ENCODE peak calls at places on chromosome 21, in four cellular contexts. L is heart left ventricle, D is AG10803, F is B cell. K is an unnamed sample.

GRCh38 chr21:31974454-31974985 is 101.7 kb downstream of the HUNK start:
- DNase-seq in L (no peak), D (no peak), F (no peak), K (no peak)

GRCh38 chr21:28781602-28782274 is 210.9 kb downstream of the LTN1 start:
- DNase-seq in L (no peak), D (peak), F (no peak), K (no peak)

GRCh38 chr21:38455403-38455802 is 42.9 kb downstream of the ERG start:
- DNase-seq in L (no peak), D (peak), F (no peak), K (no peak)

GRCh38 chr21:41601573-41602371 is 93.8 kb upstream of the TMPRSS2 start:
- DNase-seq in L (no peak), D (peak), F (no peak), K (no peak)

GRCh38 chr21:43763901-43764523 is 12.1 kb downstream of the CSTB start:
- DNase-seq in L (no peak), D (no peak), F (no peak), K (no peak)

GRCh38 chr21:31786164-31786920 is 54.4 kb upstream of the SCAF4 start:
- DNase-seq in L (no peak), D (no peak), F (no peak), K (no peak)

GRCh38 chr21:44998621-44999427 is 59.0 kb downstream of the SLX9 start:
- DNase-seq in L (peak), D (no peak), F (no peak), K (no peak)

GRCh38 chr21:45542667-45543370 is 579 bp upstream of the SLC19A1 start:
- DNase-seq in L (peak), D (no peak), F (peak), K (no peak)

GRCh38 chr21:41745971-41746743 is 20.7 kb downstream of the RIPK4 start:
- DNase-seq in L (no peak), D (no peak), F (no peak), K (no peak)

GRCh38 chr21:41137401-41137800 is 30.6 kb upstream of the BACE2 start:
- DNase-seq in L (no peak), D (no peak), F (no peak), K (no peak)

GRCh38 chr21:42844411-42845113 is 34.8 kb downstream of the WDR4 start:
- DNase-seq in L (peak), D (no peak), F (peak), K (no peak)

GRCh38 chr21:40386301-40386911 is 460.6 kb downstream of the DSCAM start:
- DNase-seq in L (peak), D (no peak), F (no peak), K (peak)

GRCh38 chr21:25913488-25913887 is 178.7 kb downstream of the GABPA start:
- DNase-seq in L (no peak), D (no peak), F (no peak), K (no peak)

GRCh38 chr21:15904389-15904788 is 174.6 kb downstream of the USP25 start:
- DNase-seq in L (no peak), D (no peak), F (no peak), K (no peak)

GRCh38 chr21:36385233-36385908 is at the start of gene CHAF1B:
- DNase-seq in L (peak), D (peak), F (peak), K (peak)

GRCh38 chr21:33449650-33450049 is 30.1 kb downstream of the TMEM50B start:
- DNase-seq in L (no peak), D (no peak), F (no peak), K (no peak)

GRCh38 chr21:15552914-15553491 is 176.8 kb upstream of the USP25 start:
- DNase-seq in L (no peak), D (peak), F (no peak), K (no peak)

GRCh38 chr21:46111193-46111571 is 13.3 kb downstream of the COL6A2 start:
- DNase-seq in L (no peak), D (no peak), F (peak), K (no peak)

GRCh38 chr21:39529026-39529425 is 77.3 kb downstream of the SH3BGR start:
- DNase-seq in L (no peak), D (no peak), F (no peak), K (no peak)

GRCh38 chr21:33441489-33442477 is 38.0 kb downstream of the TMEM50B start:
- DNase-seq in L (peak), D (peak), F (peak), K (no peak)

GRCh38 chr21:33313183-33313582 is 11.6 kb upstream of the IFNAR1 start:
- DNase-seq in L (no peak), D (no peak), F (no peak), K (no peak)

GRCh38 chr21:32087452-32087851 is 191.4 kb downstream of the MIS18A start:
- DNase-seq in L (no peak), D (no peak), F (no peak), K (no peak)

GRCh38 chr21:42411891-42412635 is 8.4 kb downstream of the UBASH3A start:
- DNase-seq in L (no peak), D (no peak), F (no peak), K (no peak)

GRCh38 chr21:45644041-45644906 is 749 bp downstream of the PCBP3 start:
- DNase-seq in L (no peak), D (no peak), F (peak), K (peak)

GRCh38 chr21:27314096-27314495 is 347.2 kb upstream of the ADAMTS5 start:
- DNase-seq in L (no peak), D (peak), F (no peak), K (no peak)

GRCh38 chr21:45499970-45500575 is 42.2 kb downstream of the SLC19A1 start:
- DNase-seq in L (peak), D (no peak), F (no peak), K (no peak)

GRCh38 chr21:32215306-32215685 is 63.6 kb downstream of the MIS18A start:
- DNase-seq in L (no peak), D (no peak), F (no peak), K (no peak)

GRCh38 chr21:41622831-41623548 is 115.0 kb upstream of the TMPRSS2 start:
- DNase-seq in L (no peak), D (peak), F (no peak), K (no peak)

GRCh38 chr21:46127239-46128105 is 27.9 kb downstream of the FTCD start:
- DNase-seq in L (peak), D (no peak), F (no peak), K (no peak)

GRCh38 chr21:35401476-35401875 is 352.4 kb upstream of the RUNX1 start:
- DNase-seq in L (no peak), D (peak), F (no peak), K (no peak)

GRCh38 chr21:41973861-41974751 is 20.3 kb upstream of the C2CD2 start:
- DNase-seq in L (peak), D (no peak), F (no peak), K (no peak)

GRCh38 chr21:17613242-17613676 is 558 bp upstream of the BTG3 start:
- DNase-seq in L (peak), D (peak), F (no peak), K (no peak)

GRCh38 chr21:34526618-34527290 is 14.7 kb upstream of the KCNE1 start:
- DNase-seq in L (peak), D (peak), F (no peak), K (no peak)

GRCh38 chr21:31908106-31909031 is 35.5 kb downstream of the HUNK start:
- DNase-seq in L (no peak), D (peak), F (no peak), K (no peak)

GRCh38 chr21:29230541-29231275 is 68.0 kb upstream of the BACH1 start:
- DNase-seq in L (no peak), D (peak), F (no peak), K (no peak)

GRCh38 chr21:31609081-31609480 is 50.4 kb upstream of the SOD1 start:
- DNase-seq in L (no peak), D (no peak), F (no peak), K (no peak)

GRCh38 chr21:39341249-39341923 is 7.5 kb downstream of the HMGN1 start:
- DNase-seq in L (no peak), D (no peak), F (no peak), K (no peak)

GRCh38 chr21:28633803-28634572 is 358.7 kb downstream of the LTN1 start:
- DNase-seq in L (peak), D (peak), F (no peak), K (peak)

GRCh38 chr21:46065993-46066842 is 31.7 kb upstream of the COL6A2 start:
- DNase-seq in L (no peak), D (no peak), F (no peak), K (no peak)